ENCODE peak calls at places on chromosomes 12 and 14, in six cellular contexts. F is right cardiac atrium, O is GM23248, H is stomach, X is sigmoid colon, G is endodermal cell. C is an unnamed sample.
A peak's percentile ranks its signal among the peaks of the same experiment; 100 is the strongest.

GRCh38 chr12:16300222-16300621 is 22.7 kb upstream of the SLC15A5 start:
- DNase-seq in F (no peak), O (peak; percentile 71), H (no peak), X (no peak), G (no peak), C (no peak)

GRCh38 chr12:10956085-10956484 is 17.0 kb upstream of the TAS2R14 start:
- DNase-seq in F (no peak), O (no peak), H (no peak), X (no peak), G (no peak), C (no peak)

GRCh38 chr12:32542550-32543229 is 136.4 kb upstream of the DNM1L start:
- DNase-seq in F (no peak), O (no peak), H (no peak), X (no peak), G (peak; percentile 29), C (no peak)

GRCh38 chr14:100982356-100982755 is 78.8 kb upstream of the RTL1 start:
- DNase-seq in F (no peak), O (peak; percentile 33), H (no peak), X (no peak), G (no peak), C (no peak)

GRCh38 chr12:19006626-19007025 is 122.9 kb upstream of the PLEKHA5 start:
- DNase-seq in F (no peak), O (no peak), H (no peak), X (no peak), G (no peak), C (no peak)

GRCh38 chr14:92998957-92999356 is 76.0 kb downstream of the CHGA start:
- DNase-seq in F (no peak), O (no peak), H (no peak), X (no peak), G (no peak), C (no peak)

GRCh38 chr12:53998174-53998899 is 1.6 kb upstream of the HOXC9 start:
- DNase-seq in F (no peak), O (no peak), H (no peak), X (no peak), G (no peak), C (no peak)

GRCh38 chr14:68291820-68292219 is 472.2 kb downstream of the RAD51B start:
- DNase-seq in F (no peak), O (no peak), H (no peak), X (no peak), G (peak; percentile 91), C (no peak)

GRCh38 chr14:97359391-97359790 is 562.2 kb downstream of the VRK1 start:
- DNase-seq in F (no peak), O (no peak), H (no peak), X (no peak), G (no peak), C (no peak)

GRCh38 chr12:65306603-65307501 is 28.4 kb downstream of the MSRB3 start:
- DNase-seq in F (peak; percentile 56), O (peak; percentile 69), H (no peak), X (peak; percentile 93), G (peak; percentile 70), C (peak; percentile 34)

GRCh38 chr12:66077542-66077941 is 53.0 kb downstream of the LLPH start:
- DNase-seq in F (no peak), O (no peak), H (no peak), X (no peak), G (no peak), C (no peak)

GRCh38 chr12:87656311-87656710 is 372.9 kb downstream of the C12orf50 start:
- DNase-seq in F (no peak), O (no peak), H (no peak), X (no peak), G (peak; percentile 39), C (no peak)

GRCh38 chr12:3152013-3152412 is 74.8 kb downstream of the TSPAN9 start:
- DNase-seq in F (peak; percentile 76), O (peak; percentile 52), H (no peak), X (no peak), G (peak; percentile 93), C (no peak)

GRCh38 chr14:103444837-103445524 is 59.8 kb downstream of the MARK3 start:
- DNase-seq in F (no peak), O (no peak), H (no peak), X (no peak), G (no peak), C (peak; percentile 32)

GRCh38 chr12:53231859-53232640 is at the start of gene RARG:
- DNase-seq in F (peak; percentile 92), O (peak; percentile 87), H (peak; percentile 63), X (peak; percentile 85), G (peak; percentile 89), C (no peak)

GRCh38 chr14:63840981-63841380 is 11.8 kb upstream of the SYNE2 start:
- DNase-seq in F (no peak), O (no peak), H (peak; percentile 36), X (no peak), G (peak; percentile 65), C (peak; percentile 31)

GRCh38 chr14:86196476-86196875 is 666.5 kb downstream of the FLRT2 start:
- DNase-seq in F (no peak), O (no peak), H (no peak), X (no peak), G (no peak), C (no peak)

GRCh38 chr12:118650586-118650960 is 274.2 kb downstream of the SUDS3 start:
- DNase-seq in F (no peak), O (no peak), H (no peak), X (no peak), G (no peak), C (no peak)

GRCh38 chr12:85280138-85280983 is at the start of gene ALX1:
- DNase-seq in F (peak; percentile 43), O (peak; percentile 50), H (no peak), X (peak; percentile 43), G (peak; percentile 97), C (peak; percentile 42)

GRCh38 chr12:120110550-120111501 is 5.7 kb downstream of the RAB35 start:
- DNase-seq in F (peak; percentile 90), O (no peak), H (peak; percentile 63), X (peak; percentile 84), G (peak; percentile 83), C (peak; percentile 24)

GRCh38 chr12:31478425-31478824 is 112.5 kb downstream of the DENND5B start:
- DNase-seq in F (no peak), O (no peak), H (no peak), X (no peak), G (no peak), C (no peak)

GRCh38 chr12:120230326-120230973 is 29.5 kb upstream of the RPLP0 start:
- DNase-seq in F (peak; percentile 84), O (peak; percentile 94), H (peak; percentile 51), X (peak; percentile 91), G (peak; percentile 100), C (peak; percentile 70)

DNA sequence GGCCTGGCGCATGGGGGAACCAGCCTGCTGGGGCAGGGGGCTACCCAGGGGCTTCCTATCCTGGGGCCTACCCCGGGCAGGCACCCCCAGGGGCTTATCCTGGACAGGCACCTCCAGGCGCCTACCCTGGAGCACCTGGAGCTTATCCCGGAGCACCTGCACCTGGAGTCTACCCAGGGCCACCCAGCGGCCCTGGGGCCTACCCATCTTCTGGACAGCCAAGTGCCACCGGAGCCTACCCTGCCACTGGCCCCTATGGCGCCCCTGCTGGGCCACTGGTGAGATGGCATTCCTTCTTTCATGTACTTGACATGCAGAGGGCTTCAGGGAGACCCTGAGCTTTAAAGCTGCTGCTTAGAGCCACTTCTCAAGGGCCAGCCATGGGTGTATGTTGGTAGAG is 9.0 kb downstream of the LGALS3 start:
- DNase-seq in F (peak; percentile 66), O (peak; percentile 33), H (no peak), X (no peak), G (peak; percentile 83), C (no peak)
- H3K27ac ChIP-seq in F (peak overlapping the region; percentile 79), O (peak overlapping the region; percentile 82), H (peak overlapping the region; percentile 76), X (peak overlapping the region; percentile 69), G (no peak overlapping the region), C (no peak overlapping the region)

DNA sequence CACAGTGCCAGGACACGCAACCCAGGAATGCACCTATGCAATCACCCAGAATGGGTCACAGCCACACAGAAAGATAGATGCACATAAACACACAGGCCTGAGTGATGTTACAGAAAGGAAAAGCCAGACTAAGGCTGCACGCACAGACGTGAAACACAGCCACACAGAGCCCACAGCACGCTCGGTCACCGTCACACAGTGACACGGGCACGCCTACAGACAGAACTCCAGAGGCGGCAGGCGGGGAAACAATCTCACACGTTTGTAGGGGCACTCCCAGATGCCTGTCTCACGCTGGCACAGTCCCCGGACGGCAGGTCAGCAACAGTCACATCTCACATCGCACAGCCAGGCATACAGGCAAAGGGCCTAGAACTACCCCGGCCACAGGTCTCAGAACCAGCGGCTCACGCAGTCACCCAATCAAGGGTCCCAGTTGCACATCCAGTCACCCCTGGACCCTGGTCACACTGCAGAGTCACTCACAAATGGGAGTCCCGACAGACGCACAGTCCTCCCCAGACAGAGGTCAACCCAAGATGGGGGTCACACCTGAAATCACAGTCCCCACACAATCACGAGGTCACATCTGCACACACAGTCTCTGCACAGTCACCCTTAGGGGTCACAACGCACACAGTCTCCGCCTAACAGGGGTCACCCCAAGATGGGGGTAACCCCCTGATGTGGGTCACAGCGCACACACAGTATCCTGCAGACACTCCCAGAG is 790 bp downstream of the SSH1 start:
- DNase-seq in F (peak; percentile 92), O (peak; percentile 92), H (peak; percentile 83), X (peak; percentile 87), G (peak; percentile 84), C (peak; percentile 77)
- H3K4me1 ChIP-seq in F (peaks cover 24% of the 10 kb centered on the region), O (peaks cover 51% of the 10 kb centered on the region), H (peaks cover 70% of the 10 kb centered on the region), X (peaks cover 63% of the 10 kb centered on the region), G (peaks cover 4% of the 10 kb centered on the region), C (peaks cover 3% of the 10 kb centered on the region)

GRCh38 chr12:57603758-57604453 is 718 bp upstream of the DTX3 start:
- DNase-seq in F (peak; percentile 80), O (peak; percentile 84), H (no peak), X (peak; percentile 90), G (peak; percentile 83), C (no peak)
- H3K4me3 ChIP-seq in F (peak overlapping the region; percentile 84), O (peak overlapping the region; percentile 88), H (peak overlapping the region; percentile 80), X (peak overlapping the region; percentile 90), G (peak overlapping the region; percentile 82), C (peak overlapping the region; percentile 62)

GRCh38 chr14:42992930-42993329 is 1386.3 kb downstream of the LRFN5 start:
- DNase-seq in F (no peak), O (no peak), H (no peak), X (no peak), G (no peak), C (no peak)

GRCh38 chr14:42994001-42994736 is 1387.5 kb downstream of the LRFN5 start:
- DNase-seq in F (no peak), O (peak; percentile 43), H (no peak), X (no peak), G (no peak), C (no peak)
- H3K27ac ChIP-seq in F (no peak overlapping the region), O (no peak overlapping the region), H (no peak overlapping the region), X (no peak overlapping the region), G (no peak overlapping the region), C (no peak overlapping the region)

GRCh38 chr14:105489607-105490317 is 1.3 kb upstream of the TEDC1 start:
- DNase-seq in F (peak; percentile 91), O (peak; percentile 92), H (peak; percentile 88), X (peak; percentile 94), G (peak; percentile 94), C (peak; percentile 91)
- H3K4me1 ChIP-seq in F (peaks cover 8% of the 10 kb centered on the region), O (peaks cover 5% of the 10 kb centered on the region), H (peaks cover 66% of the 10 kb centered on the region), X (peaks cover 57% of the 10 kb centered on the region), G (peaks cover 6% of the 10 kb centered on the region), C (no peaks in the 10 kb centered on the region)